ENCODE peak calls at places on chromosomes 5 and 9, in six cellular contexts. E is HFF-Myc, N is A549, S is esophagus squamous epithelium, V is cardiac septum, F is HTR-8/SVneo. W is an unnamed sample.

GRCh38 chr5:110270-110888 is 18.4 kb downstream of the PLEKHG4B start:
- DNase-seq in N (no peak), S (no peak), E (no peak), V (peak), F (no peak), W (no peak)

GRCh38 chr9:89350988-89351557 is 32.8 kb downstream of the SECISBP2 start:
- DNase-seq in N (no peak), V (no peak), S (no peak), E (no peak), F (no peak), W (no peak)

GRCh38 chr9:134851015-134851414 is 29.6 kb upstream of the FCN2 start:
- DNase-seq in N (no peak), E (no peak), S (no peak), V (peak), F (no peak), W (no peak)

GRCh38 chr9:133882849-133883248 is 109.3 kb downstream of the VAV2 start:
- DNase-seq in N (no peak), E (no peak), S (no peak), F (no peak), V (no peak), W (no peak)

GRCh38 chr5:153463806-153464205 is 26.7 kb upstream of the GRIA1 start:
- DNase-seq in N (no peak), F (peak), S (no peak), E (peak), V (no peak), W (peak)

GRCh38 chr9:128276574-128277270 is 646 bp downstream of the SWI5 start:
- DNase-seq in S (no peak), N (peak), F (peak), E (no peak), V (no peak), W (peak)

GRCh38 chr9:114691046-114691955 is 9.3 kb upstream of the TEX48 start:
- DNase-seq in F (peak), S (no peak), E (peak), N (peak), V (no peak), W (peak)

GRCh38 chr9:20873240-20873860 is 158.1 kb downstream of the HACD4 start:
- DNase-seq in V (no peak), S (no peak), E (no peak), N (no peak), F (no peak), W (no peak)

GRCh38 chr5:133467712-133468463 is 144.5 kb downstream of the FSTL4 start:
- DNase-seq in S (no peak), E (no peak), N (no peak), F (no peak), V (no peak), W (no peak)

GRCh38 chr5:172795401-172795977 is 24.5 kb upstream of the DUSP1 start:
- DNase-seq in S (no peak), E (peak), V (peak), F (no peak), N (no peak), W (peak)

GRCh38 chr5:159518361-159518760 is 188.1 kb upstream of the IL12B start:
- DNase-seq in N (no peak), E (no peak), V (no peak), F (no peak), S (no peak), W (peak)

W was measured in AG08395.